ENCODE peak calls at places on chromosomes 4 and X, in eight cellular contexts. One of them, this sample, is unnamed.

GRCh38 chr4:107531927-107532326 is 188.1 kb downstream of the PAPSS1 start:
- DNase-seq in foreskin fibroblast: no peak
- DNase-seq in H7: no peak
- DNase-seq in T-helper 2 cell: no peak
- DNase-seq in activated CD8-positive, alpha-beta memory T cell treated with anti-CD3 and anti-CD28 coated beads for 4 hours: no peak
- DNase-seq in Ammon's horn: no peak
- DNase-seq in ureter: no peak
- DNase-seq in CD4-positive, alpha-beta T cell: no peak
- DNase-seq in this sample: no peak

GRCh38 chr4:52511825-52512224 is 147.3 kb downstream of the USP46 start:
- DNase-seq in foreskin fibroblast: no peak
- DNase-seq in H7: no peak
- DNase-seq in T-helper 2 cell: no peak
- DNase-seq in activated CD8-positive, alpha-beta memory T cell treated with anti-CD3 and anti-CD28 coated beads for 4 hours: no peak
- DNase-seq in Ammon's horn: no peak
- DNase-seq in ureter: no peak
- DNase-seq in CD4-positive, alpha-beta T cell: no peak
- DNase-seq in this sample: no peak

GRCh38 chr4:40515398-40516293 is 114.0 kb downstream of the RBM47 start:
- DNase-seq in foreskin fibroblast: no peak
- DNase-seq in H7: no peak
- DNase-seq in T-helper 2 cell: peak
- DNase-seq in activated CD8-positive, alpha-beta memory T cell treated with anti-CD3 and anti-CD28 coated beads for 4 hours: no peak
- DNase-seq in Ammon's horn: no peak
- DNase-seq in ureter: no peak
- DNase-seq in CD4-positive, alpha-beta T cell: no peak
- DNase-seq in this sample: peak

GRCh38 chr4:96037705-96038104 is 197.8 kb downstream of the PDHA2 start:
- DNase-seq in foreskin fibroblast: no peak
- DNase-seq in H7: no peak
- DNase-seq in T-helper 2 cell: no peak
- DNase-seq in activated CD8-positive, alpha-beta memory T cell treated with anti-CD3 and anti-CD28 coated beads for 4 hours: no peak
- DNase-seq in Ammon's horn: no peak
- DNase-seq in ureter: no peak
- DNase-seq in CD4-positive, alpha-beta T cell: no peak
- DNase-seq in this sample: no peak

GRCh38 chr4:139858436-139859225 is 193.0 kb downstream of the MGST2 start:
- DNase-seq in foreskin fibroblast: no peak
- DNase-seq in H7: no peak
- DNase-seq in T-helper 2 cell: peak
- DNase-seq in activated CD8-positive, alpha-beta memory T cell treated with anti-CD3 and anti-CD28 coated beads for 4 hours: no peak
- DNase-seq in Ammon's horn: peak
- DNase-seq in ureter: no peak
- DNase-seq in CD4-positive, alpha-beta T cell: no peak
- DNase-seq in this sample: no peak

GRCh38 chrX:74613350-74614192 is 853 bp downstream of the RLIM start:
- DNase-seq in foreskin fibroblast: no peak
- DNase-seq in H7: peak
- DNase-seq in T-helper 2 cell: peak
- DNase-seq in activated CD8-positive, alpha-beta memory T cell treated with anti-CD3 and anti-CD28 coated beads for 4 hours: no peak
- DNase-seq in Ammon's horn: peak
- DNase-seq in ureter: no peak
- DNase-seq in CD4-positive, alpha-beta T cell: peak
- DNase-seq in this sample: no peak

GRCh38 chrX:31093639-31093975 is 21.8 kb upstream of the FTHL17 start:
- DNase-seq in foreskin fibroblast: no peak
- DNase-seq in H7: no peak
- DNase-seq in T-helper 2 cell: peak
- DNase-seq in activated CD8-positive, alpha-beta memory T cell treated with anti-CD3 and anti-CD28 coated beads for 4 hours: no peak
- DNase-seq in Ammon's horn: no peak
- DNase-seq in ureter: no peak
- DNase-seq in CD4-positive, alpha-beta T cell: no peak
- DNase-seq in this sample: no peak

GRCh38 chrX:19627533-19627932 is 112.2 kb upstream of the MAP3K15 start:
- DNase-seq in foreskin fibroblast: no peak
- DNase-seq in H7: no peak
- DNase-seq in T-helper 2 cell: peak
- DNase-seq in activated CD8-positive, alpha-beta memory T cell treated with anti-CD3 and anti-CD28 coated beads for 4 hours: no peak
- DNase-seq in Ammon's horn: no peak
- DNase-seq in ureter: no peak
- DNase-seq in CD4-positive, alpha-beta T cell: no peak
- DNase-seq in this sample: no peak

GRCh38 chr4:153142700-153143438 is 61.4 kb upstream of the TRIM2 start:
- DNase-seq in foreskin fibroblast: peak
- DNase-seq in H7: peak
- DNase-seq in T-helper 2 cell: peak
- DNase-seq in activated CD8-positive, alpha-beta memory T cell treated with anti-CD3 and anti-CD28 coated beads for 4 hours: peak
- DNase-seq in Ammon's horn: peak
- DNase-seq in ureter: peak
- DNase-seq in CD4-positive, alpha-beta T cell: peak
- DNase-seq in this sample: peak